ENCODE peak calls at places on chromosome 9, in five cellular contexts. N, R, X, U and Z are unnamed samples. For H3K4me1, the result is how much of the 10 kb centered on the place peaks cover.

GRCh38 chr9:98726735-98727134 is 18.0 kb upstream of the GABBR2 start:
- DNase-seq in N (no peak), R (no peak), X (no peak), U (no peak), Z (no peak)

GRCh38 chr9:125758986-125759811 is 12.0 kb downstream of the PBX3 start:
- DNase-seq in N (no peak), R (no peak), X (peak), U (peak), Z (no peak)

GRCh38 chr9:79694676-79695400 is 123.1 kb downstream of the TLE4 start:
- DNase-seq in N (no peak), R (no peak), X (no peak), U (no peak), Z (no peak)

GRCh38 chr9:124320062-124320973 is 62.6 kb downstream of the NEK6 start:
- DNase-seq in N (peak), R (peak), X (peak), U (peak), Z (no peak)

GRCh38 chr9:98707158-98708102 is 1.3 kb downstream of the GABBR2 start:
- DNase-seq in N (no peak), R (peak), X (no peak), U (peak), Z (no peak)

GRCh38 chr9:136043386-136044054 is 51.6 kb downstream of the NACC2 start:
- DNase-seq in N (no peak), R (no peak), X (peak), U (no peak), Z (no peak)

GRCh38 chr9:130927995-130928900 is 10.8 kb downstream of the FIBCD1 start:
- DNase-seq in N (no peak), R (peak), X (no peak), U (no peak), Z (peak)

GRCh38 chr9:86407022-86407421 is 52.8 kb upstream of the TUT7 start:
- DNase-seq in N (no peak), R (peak), X (no peak), U (no peak), Z (no peak)

GRCh38 chr9:89863837-89864236 is 259.0 kb downstream of the GADD45G start:
- DNase-seq in N (no peak), R (no peak), X (peak), U (peak), Z (no peak)

GRCh38 chr9:72807765-72808445 is 144.9 kb downstream of the ALDH1A1 start:
- DNase-seq in N (no peak), R (no peak), X (no peak), U (no peak), Z (no peak)

GRCh38 chr9:124381073-124381945 is 33.9 kb downstream of the PSMB7 start:
- DNase-seq in N (no peak), R (no peak), X (no peak), U (no peak), Z (no peak)

GRCh38 chr9:126569036-126569435 is 44.7 kb upstream of the LMX1B start:
- DNase-seq in N (no peak), R (no peak), X (no peak), U (no peak), Z (no peak)

GRCh38 chr9:116494815-116495634 is 192.1 kb upstream of the TRIM32 start:
- DNase-seq in N (no peak), R (peak), X (no peak), U (no peak), Z (no peak)

GRCh38 chr9:128101690-128102089 is 25.8 kb downstream of the PTGES2 start:
- DNase-seq in N (no peak), R (peak), X (no peak), U (peak), Z (no peak)

GRCh38 chr9:3887798-3888495 is 362.1 kb upstream of the RFX3 start:
- DNase-seq in N (no peak), R (no peak), X (no peak), U (no peak), Z (no peak)

GRCh38 chr9:93155716-93156474 is 21.8 kb upstream of the NINJ1 start:
- DNase-seq in N (no peak), R (no peak), X (no peak), U (no peak), Z (no peak)

GRCh38 chr9:3191715-3192114 is 334.1 kb downstream of the RFX3 start:
- DNase-seq in N (no peak), R (no peak), X (no peak), U (no peak), Z (no peak)

GRCh38 chr9:71897573-71897972 is 13.4 kb downstream of the ABHD17B start:
- DNase-seq in N (no peak), R (no peak), X (no peak), U (no peak), Z (no peak)

GRCh38 chr9:79757906-79758669 is 186.3 kb downstream of the TLE4 start:
- DNase-seq in N (no peak), R (no peak), X (no peak), U (no peak), Z (no peak)

GRCh38 chr9:88537743-88538055 is 2.7 kb downstream of the NXNL2 start:
- DNase-seq in N (peak), R (peak), X (peak), U (no peak), Z (peak)

GRCh38 chr9:131734165-131734610 is 5.7 kb downstream of the RAPGEF1 start:
- DNase-seq in N (no peak), R (peak), X (no peak), U (peak), Z (no peak)

GRCh38 chr9:19209188-19209587 is 21.3 kb upstream of the DENND4C start:
- DNase-seq in N (no peak), R (no peak), X (no peak), U (no peak), Z (no peak)

GRCh38 chr9:128689820-128690683 is 1.0 kb downstream of the SET start:
- DNase-seq in N (no peak), R (peak), X (peak), U (peak), Z (peak)

GRCh38 chr9:129619787-129620668 is 873 bp downstream of the C9orf50 start:
- DNase-seq in N (no peak), R (no peak), X (no peak), U (no peak), Z (no peak)

GRCh38 chr9:18890372-18890771 is 142.6 kb downstream of the SAXO1 start:
- DNase-seq in N (no peak), R (no peak), X (no peak), U (no peak), Z (no peak)

GRCh38 chr9:580652-581342 is 260.7 kb upstream of the DMRT1 start:
- DNase-seq in N (no peak), R (no peak), X (no peak), U (peak), Z (peak)

GRCh38 chr9:128138001-128138400 is 10.5 kb upstream of the PTGES2 start:
- DNase-seq in N (no peak), R (no peak), X (no peak), U (peak), Z (peak)

GRCh38 chr9:130542457-130543228 is 36.7 kb upstream of the FUBP3 start:
- DNase-seq in N (no peak), R (no peak), X (no peak), U (no peak), Z (peak)

GRCh38 chr9:130015353-130016019 is 27.5 kb downstream of the FNBP1 start:
- DNase-seq in N (no peak), R (no peak), X (no peak), U (no peak), Z (no peak)

GRCh38 chr9:31608881-31609280 is 775.6 kb upstream of the ACO1 start:
- DNase-seq in N (no peak), R (no peak), X (no peak), U (no peak), Z (no peak)

GRCh38 chr9:91948423-91949292 is 1.4 kb downstream of the ROR2 start:
- DNase-seq in N (peak), R (peak), X (peak), U (peak), Z (no peak)

DNA sequence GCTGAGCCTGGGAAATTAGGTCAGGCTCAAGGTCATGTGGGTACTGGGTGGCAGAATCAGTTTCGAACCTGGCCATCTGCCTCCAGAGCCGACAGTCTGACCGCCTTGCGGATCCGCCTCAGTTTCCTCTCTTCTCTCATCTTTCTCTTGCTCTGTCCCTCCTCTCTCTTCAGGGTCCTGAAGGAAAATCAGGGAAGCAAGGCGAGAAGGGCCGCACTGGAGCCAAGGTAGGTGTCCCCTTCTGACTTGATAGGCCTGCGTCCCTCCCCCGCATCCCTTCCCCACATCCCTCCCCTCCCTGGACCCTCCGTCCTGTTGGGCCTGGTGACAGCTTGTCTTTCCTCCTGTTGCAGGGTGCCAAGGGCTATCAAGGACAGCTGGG is 40.8 kb upstream of the ORM1 start:
- DNase-seq in N (no peak), R (no peak), X (no peak), U (peak), Z (peak)
- H3K4me1 ChIP-seq in N (under half), R (under half), X (under half), U (under half), Z (under half)

DNA sequence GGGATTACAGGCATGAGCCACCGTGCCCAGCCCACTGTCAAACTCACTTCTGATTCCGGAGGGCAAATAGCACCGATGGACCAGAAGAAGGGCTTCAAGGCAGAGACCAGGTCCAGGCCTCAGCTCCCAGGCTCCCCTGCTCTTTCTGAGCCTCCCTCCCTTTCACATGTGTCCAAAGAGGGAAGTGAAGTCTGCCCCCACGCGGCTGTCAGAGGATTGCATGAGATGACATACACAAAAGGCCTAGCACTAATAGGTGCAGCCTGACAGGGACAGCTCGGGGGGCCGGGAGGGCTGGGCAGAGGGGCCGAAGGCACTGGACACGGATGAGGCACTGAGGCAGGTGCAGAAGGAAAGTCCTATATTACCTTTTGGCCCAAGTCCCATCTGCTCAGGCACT is 16.1 kb downstream of the FBP1 start:
- DNase-seq in N (no peak), R (peak), X (no peak), U (peak), Z (no peak)
- TF ChIP-seq CTCF in N (no peak), R (peak), X (peak), U (peak), Z (peak)

GRCh38 chr9:38443181-38443580 is 18.9 kb upstream of the IGFBPL1 start:
- DNase-seq in N (no peak), R (peak), X (no peak), U (no peak), Z (no peak)
- H3K4me3 ChIP-seq in N (no peak), R (no peak), X (no peak), U (no peak), Z (no peak)

GRCh38 chr9:111904889-111905288 is 8.3 kb downstream of the UGCG start:
- DNase-seq in N (no peak), R (no peak), X (no peak), U (no peak), Z (no peak)

GRCh38 chr9:111900934-111901612 is 4.5 kb downstream of the UGCG start:
- DNase-seq in N (no peak), R (no peak), X (no peak), U (no peak), Z (no peak)

GRCh38 chr9:111900081-111900805 is 3.6 kb downstream of the UGCG start:
- DNase-seq in N (no peak), R (no peak), X (no peak), U (no peak), Z (no peak)

GRCh38 chr9:111902396-111903147 is 6.0 kb downstream of the UGCG start:
- DNase-seq in N (no peak), R (no peak), X (no peak), U (no peak), Z (no peak)

GRCh38 chr9:111903996-111904395 is 7.4 kb downstream of the UGCG start:
- DNase-seq in N (no peak), R (no peak), X (no peak), U (no peak), Z (no peak)
- H3K4me1 ChIP-seq in N (half or more), R (half or more), X (half or more), U (half or more), Z (under half)

DNA sequence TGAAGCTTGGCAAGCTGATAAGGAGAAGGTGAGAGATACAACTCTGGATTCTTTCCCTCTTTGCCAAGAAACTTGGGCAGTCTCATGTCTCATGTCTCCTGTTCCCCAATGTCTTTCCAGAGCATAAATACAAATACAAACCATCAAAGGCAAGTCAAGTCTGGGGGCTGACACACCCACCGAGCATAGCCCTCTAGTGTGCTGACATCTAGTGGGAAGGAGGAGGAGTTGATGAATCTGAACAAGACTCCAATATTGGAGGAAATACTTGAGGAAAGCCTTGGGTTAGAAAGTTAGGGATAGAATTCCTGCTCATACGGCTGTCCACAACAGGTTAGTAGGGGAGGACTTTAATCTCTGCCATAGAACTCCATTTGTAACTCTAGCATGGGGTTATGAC is 8.6 kb downstream of the MLANA start:
- DNase-seq in N (no peak), R (no peak), X (no peak), U (no peak), Z (no peak)
- TF ChIP-seq CTCF in N (no peak), R (no peak), X (no peak), U (no peak), Z (no peak)

DNA sequence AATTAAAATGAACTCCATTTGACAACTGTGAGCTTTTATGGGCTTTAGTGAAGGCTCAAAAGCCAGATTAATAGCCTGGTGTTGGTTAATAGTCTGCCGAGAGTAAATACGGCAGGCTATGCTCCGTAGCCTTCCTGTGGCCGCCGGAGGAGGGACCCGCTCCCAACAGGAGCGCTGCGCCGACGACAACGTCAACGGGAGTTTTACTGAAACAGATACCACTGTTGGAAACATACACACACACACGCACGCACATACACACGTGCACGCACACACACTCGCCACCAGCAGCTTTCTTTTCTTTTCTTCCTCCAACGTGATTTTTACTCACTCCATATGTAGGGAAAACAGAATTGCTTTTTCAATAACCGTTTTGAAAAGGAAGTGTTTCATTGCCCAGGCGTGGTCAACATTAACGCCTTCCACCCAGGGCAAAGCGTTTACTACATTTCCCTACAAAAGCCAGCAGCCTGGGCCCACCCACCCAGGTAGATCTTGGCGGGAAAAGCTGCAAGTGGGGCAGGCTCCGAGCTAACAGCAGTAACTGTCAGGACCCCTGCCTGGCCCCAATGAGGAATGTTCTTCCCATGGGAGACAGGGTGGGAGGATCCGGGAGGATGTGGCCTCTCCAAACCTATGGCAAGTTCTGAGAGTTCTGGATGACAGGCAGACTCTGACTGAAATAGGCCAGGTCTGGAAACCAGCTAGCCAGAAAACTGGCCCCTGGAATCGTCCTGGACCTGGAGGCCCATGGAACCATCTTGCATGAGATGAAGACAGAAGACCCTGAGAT is 72.3 kb downstream of the PAX5 start:
- DNase-seq in N (no peak), R (peak), X (no peak), U (no peak), Z (no peak)
- H3K4me3 ChIP-seq in N (no peak), R (no peak), X (no peak), U (peak), Z (no peak)

GRCh38 chr9:134010774-134011173 is 14.5 kb upstream of the BRD3OS start:
- DNase-seq in N (no peak), R (peak), X (no peak), U (no peak), Z (no peak)

GRCh38 chr9:134010310-134010709 is 15.0 kb upstream of the BRD3OS start:
- DNase-seq in N (no peak), R (no peak), X (no peak), U (no peak), Z (no peak)

GRCh38 chr9:134011401-134011800 is 13.9 kb upstream of the BRD3OS start:
- DNase-seq in N (no peak), R (no peak), X (no peak), U (no peak), Z (no peak)

GRCh38 chr9:134014946-134015345 is 10.3 kb upstream of the BRD3OS start:
- DNase-seq in N (no peak), R (no peak), X (no peak), U (no peak), Z (no peak)
- H3K4me1 ChIP-seq in N (under half), R (under half), X (under half), U (under half), Z (under half)

GRCh38 chr9:34701023-34701768 is 8.7 kb downstream of the CCL21 start:
- DNase-seq in N (peak), R (peak), X (peak), U (peak), Z (peak)
- TF ChIP-seq CTCF in N (peak), R (peak), X (peak), U (peak), Z (peak)

DNA sequence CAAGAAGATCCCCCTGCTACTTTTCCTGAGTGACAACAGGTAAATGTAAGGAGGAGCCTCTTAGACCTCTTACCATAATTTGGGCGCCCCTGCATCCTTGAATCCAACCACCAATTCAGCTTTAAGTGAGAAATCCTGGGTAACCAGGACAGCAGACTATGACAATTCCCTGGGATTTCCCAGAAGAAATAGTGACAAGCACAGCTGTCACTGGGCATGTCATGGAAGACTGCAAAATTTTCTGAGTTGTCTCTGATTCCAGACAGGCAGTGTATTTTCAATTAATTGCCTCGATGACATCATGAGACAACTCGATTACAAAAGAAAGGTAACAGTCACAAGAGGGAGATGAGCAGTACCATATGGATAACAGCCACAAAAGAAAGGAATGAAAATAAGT is 256.9 kb downstream of the BNC2 start:
- DNase-seq in N (no peak), R (no peak), X (no peak), U (no peak), Z (no peak)
- H3K4me3 ChIP-seq in N (no peak), R (no peak), X (no peak), U (no peak), Z (no peak)

GRCh38 chr9:137193771-137194170 is 5.3 kb downstream of the SSNA1 start:
- DNase-seq in N (no peak), R (peak), X (no peak), U (no peak), Z (no peak)

GRCh38 chr9:137192859-137193258 is 4.4 kb downstream of the SSNA1 start:
- DNase-seq in N (no peak), R (no peak), X (no peak), U (no peak), Z (no peak)

GRCh38 chr9:137194388-137194787 is 5.9 kb downstream of the SSNA1 start:
- DNase-seq in N (no peak), R (peak), X (no peak), U (no peak), Z (no peak)

GRCh38 chr9:137195525-137196220 is 4.9 kb downstream of the TPRN start:
- DNase-seq in N (no peak), R (peak), X (no peak), U (no peak), Z (no peak)

GRCh38 chr9:137194909-137195308 is 5.6 kb downstream of the TPRN start:
- DNase-seq in N (no peak), R (peak), X (no peak), U (no peak), Z (no peak)
- H3K4me1 ChIP-seq in N (half or more), R (half or more), X (under half), U (half or more), Z (under half)